ENCODE peak calls at places on chromosomes 11 and 22, in eight cellular contexts. F, S, R, P, B, A, N and L are unnamed samples.

GRCh38 chr11:29184939-29185890 is 831.6 kb downstream of the KCNA4 start:
- DNase-seq in F (no peak), S (no peak), R (peak; percentile 95), P (no peak), B (no peak), A (peak; percentile 69), N (no peak), L (no peak)

GRCh38 chr11:66851698-66852465 is 5.0 kb upstream of the LRFN4 start:
- DNase-seq in F (no peak), S (no peak), R (no peak), P (no peak), B (peak; percentile 44), A (no peak), N (no peak), L (no peak)

GRCh38 chr11:34226210-34226609 is 120.8 kb downstream of the NAT10 start:
- DNase-seq in F (no peak), S (no peak), R (no peak), P (no peak), B (no peak), A (no peak), N (no peak), L (no peak)

GRCh38 chr22:41417622-41418390 is 28.8 kb downstream of the TOB2 start:
- DNase-seq in F (peak; percentile 94), S (no peak), R (no peak), P (no peak), B (peak; percentile 98), A (no peak), N (no peak), L (no peak)

GRCh38 chr11:13000116-13000515 is 9.0 kb upstream of the RASSF10 start:
- DNase-seq in F (no peak), S (no peak), R (no peak), P (no peak), B (no peak), A (no peak), N (no peak), L (no peak)

GRCh38 chr11:115745041-115745440 is 240.8 kb upstream of the CADM1 start:
- DNase-seq in F (no peak), S (no peak), R (no peak), P (no peak), B (no peak), A (no peak), N (no peak), L (no peak)

GRCh38 chr11:14902650-14903350 is 10.8 kb upstream of the CYP2R1 start:
- DNase-seq in F (no peak), S (no peak), R (peak; percentile 26), P (no peak), B (no peak), A (peak; percentile 58), N (no peak), L (peak; percentile 4)

GRCh38 chr11:34065505-34066203 is 14.1 kb downstream of the CAPRIN1 start:
- DNase-seq in F (no peak), S (no peak), R (no peak), P (no peak), B (no peak), A (no peak), N (no peak), L (no peak)

GRCh38 chr11:104968365-104968855 is at the start of gene CASP4:
- DNase-seq in F (no peak), S (peak; percentile 56), R (peak; percentile 57), P (no peak), B (no peak), A (peak; percentile 62), N (no peak), L (peak; percentile 82)